ENCODE peak calls at places on chromosomes 13 and 19, in nine cellular contexts. V, W, J, M, X, N, D, R and Z are unnamed samples.

GRCh38 chr13:22055259-22055658 is 384.4 kb downstream of the FGF9 start:
- DNase-seq in X (no peak), J (no peak), R (no peak), N (no peak), M (no peak), D (no peak), W (no peak), V (no peak), Z (no peak)

GRCh38 chr13:91907398-91907797 is 509.0 kb downstream of the GPC5 start:
- DNase-seq in D (no peak), V (no peak), M (no peak), R (no peak), X (no peak), W (no peak), N (no peak), J (no peak), Z (no peak)

GRCh38 chr19:50554212-50554611 is 14.0 kb downstream of the LRRC4B start:
- DNase-seq in X (no peak), W (peak; percentile 77), R (peak; percentile 6), V (no peak), D (no peak), M (no peak), J (no peak), N (no peak), Z (no peak)

GRCh38 chr13:35833031-35833430 is 298.2 kb downstream of the DCLK1 start:
- DNase-seq in W (no peak), R (no peak), V (no peak), M (no peak), N (no peak), D (no peak), J (no peak), X (no peak), Z (no peak)

GRCh38 chr13:22748866-22749586 is 431.8 kb upstream of the SGCG start:
- DNase-seq in N (peak; percentile 15), M (no peak), X (no peak), R (no peak), W (no peak), D (no peak), V (no peak), J (no peak), Z (peak; percentile 8)

GRCh38 chr19:29371766-29372415 is 153.9 kb upstream of the VSTM2B start:
- DNase-seq in V (no peak), M (peak; percentile 30), X (no peak), R (no peak), J (no peak), D (no peak), W (no peak), N (no peak), Z (no peak)

GRCh38 chr19:44848036-44848804 is 2.1 kb downstream of the NECTIN2 start:
- DNase-seq in X (no peak), V (no peak), R (no peak), D (no peak), W (no peak), M (peak; percentile 68), J (no peak), N (peak; percentile 67), Z (no peak)

GRCh38 chr13:51840141-51840540 is 4.8 kb downstream of the TMEM272 start:
- DNase-seq in W (no peak), N (no peak), M (no peak), D (no peak), X (no peak), V (no peak), J (no peak), R (no peak), Z (no peak)

GRCh38 chr19:5001547-5002131 is 32.7 kb downstream of the KDM4B start:
- DNase-seq in M (no peak), N (peak; percentile 53), V (no peak), D (peak; percentile 68), W (no peak), X (peak; percentile 26), R (peak; percentile 50), J (no peak), Z (peak; percentile 54)

GRCh38 chr19:39397360-39398296 is 6.5 kb downstream of the MED29 start:
- DNase-seq in D (peak; percentile 80), J (peak; percentile 93), N (peak; percentile 92), W (no peak), M (peak; percentile 92), X (no peak), V (peak; percentile 85), R (peak; percentile 96), Z (peak; percentile 78)

GRCh38 chr19:2151339-2152229 is at the start of gene AP3D1:
- DNase-seq in D (peak; percentile 98), M (peak; percentile 100), W (peak; percentile 100), J (peak; percentile 99), X (peak; percentile 98), V (peak; percentile 100), N (peak; percentile 100), R (peak; percentile 100), Z (peak; percentile 99)

GRCh38 chr13:95756072-95756471 is 79.1 kb downstream of the DNAJC3 start:
- DNase-seq in J (no peak), V (no peak), N (no peak), W (no peak), D (no peak), M (no peak), R (no peak), X (no peak), Z (no peak)

GRCh38 chr19:54178581-54179261 is 5.8 kb upstream of the TMC4 start:
- DNase-seq in J (no peak), W (no peak), M (no peak), R (no peak), D (no peak), V (no peak), N (no peak), X (no peak), Z (no peak)

GRCh38 chr13:84645196-84646071 is 763.2 kb upstream of the SLITRK1 start:
- DNase-seq in J (no peak), X (no peak), D (no peak), W (no peak), V (no peak), R (no peak), M (no peak), N (peak; percentile 52), Z (peak; percentile 46)

GRCh38 chr13:111623170-111623569 is 302.7 kb downstream of the TEX29 start:
- DNase-seq in N (no peak), V (no peak), J (no peak), M (no peak), W (no peak), D (no peak), R (no peak), X (no peak), Z (no peak)

GRCh38 chr19:8233370-8233769 is 24.2 kb downstream of the CERS4 start:
- DNase-seq in J (no peak), V (no peak), D (no peak), W (no peak), R (no peak), X (no peak), M (no peak), N (peak; percentile 44), Z (no peak)

GRCh38 chr13:45966715-45967114 is 85.8 kb downstream of the ZC3H13 start:
- DNase-seq in D (no peak), J (no peak), W (no peak), N (no peak), R (no peak), X (no peak), M (no peak), V (no peak), Z (no peak)

GRCh38 chr19:51777570-51778460 is 16.8 kb downstream of the FPR2 start:
- DNase-seq in V (no peak), X (peak; percentile 45), N (peak; percentile 88), M (peak; percentile 77), R (peak; percentile 80), J (peak; percentile 12), D (peak; percentile 84), W (no peak), Z (peak; percentile 80)

GRCh38 chr19:48443731-48444128 is 2.1 kb upstream of the GRWD1 start:
- DNase-seq in D (no peak), X (no peak), R (no peak), J (no peak), V (no peak), W (no peak), M (no peak), N (no peak), Z (no peak)